ENCODE peak calls at places on chromosomes 11 and 22, in eight cellular contexts. One of them, this sample, is unnamed.

GRCh38 chr11:114058026-114058706 is 1.3 kb upstream of the ZBTB16 start:
- DNase-seq in A549: no peak
- DNase-seq in stomach: no peak
- DNase-seq in AG09319: no peak
- DNase-seq in stimulated activated CD8-positive, alpha-beta memory T cell treated with anti-CD3 and anti-CD28 coated beads, Interleukin-7, amount 100 ng/mL, for 1 hour: no peak
- DNase-seq in mammary epithelial cell: no peak
- DNase-seq in HCEC 1CT: no peak
- DNase-seq in stimulated activated naive B cell treated with anti-CD40 and anti-IgM and Interleukin-4, amounts not matched to agents 10 μg/mL and 1 μg/mL and 100 μg/mL, for 72 hours: no peak
- DNase-seq in this sample: no peak

GRCh38 chr11:44243633-44244343 is 66.2 kb downstream of the ALX4 start:
- DNase-seq in stomach: no peak
- DNase-seq in A549: peak; percentile 53
- DNase-seq in HCEC 1CT: peak; percentile 46
- DNase-seq in mammary epithelial cell: no peak
- DNase-seq in stimulated activated CD8-positive, alpha-beta memory T cell treated with anti-CD3 and anti-CD28 coated beads, Interleukin-7, amount 100 ng/mL, for 1 hour: no peak
- DNase-seq in AG09319: no peak
- DNase-seq in stimulated activated naive B cell treated with anti-CD40 and anti-IgM and Interleukin-4, amounts not matched to agents 10 μg/mL and 1 μg/mL and 100 μg/mL, for 72 hours: no peak
- DNase-seq in this sample: no peak

GRCh38 chr11:119693253-119693815 is 35.7 kb downstream of the NECTIN1 start:
- DNase-seq in stimulated activated CD8-positive, alpha-beta memory T cell treated with anti-CD3 and anti-CD28 coated beads, Interleukin-7, amount 100 ng/mL, for 1 hour: no peak
- DNase-seq in A549: no peak
- DNase-seq in stomach: no peak
- DNase-seq in stimulated activated naive B cell treated with anti-CD40 and anti-IgM and Interleukin-4, amounts not matched to agents 10 μg/mL and 1 μg/mL and 100 μg/mL, for 72 hours: no peak
- DNase-seq in HCEC 1CT: no peak
- DNase-seq in AG09319: no peak
- DNase-seq in mammary epithelial cell: peak; percentile 75
- DNase-seq in this sample: no peak

GRCh38 chr11:45736424-45736823 is 68.5 kb upstream of the SLC35C1 start:
- DNase-seq in stimulated activated CD8-positive, alpha-beta memory T cell treated with anti-CD3 and anti-CD28 coated beads, Interleukin-7, amount 100 ng/mL, for 1 hour: no peak
- DNase-seq in mammary epithelial cell: peak; percentile 95
- DNase-seq in HCEC 1CT: peak; percentile 20
- DNase-seq in AG09319: no peak
- DNase-seq in stimulated activated naive B cell treated with anti-CD40 and anti-IgM and Interleukin-4, amounts not matched to agents 10 μg/mL and 1 μg/mL and 100 μg/mL, for 72 hours: no peak
- DNase-seq in stomach: no peak
- DNase-seq in A549: peak; percentile 56
- DNase-seq in this sample: no peak

GRCh38 chr11:36342327-36342726 is 46.2 kb downstream of the PRR5L start:
- DNase-seq in stomach: no peak
- DNase-seq in AG09319: no peak
- DNase-seq in stimulated activated CD8-positive, alpha-beta memory T cell treated with anti-CD3 and anti-CD28 coated beads, Interleukin-7, amount 100 ng/mL, for 1 hour: no peak
- DNase-seq in mammary epithelial cell: no peak
- DNase-seq in A549: no peak
- DNase-seq in stimulated activated naive B cell treated with anti-CD40 and anti-IgM and Interleukin-4, amounts not matched to agents 10 μg/mL and 1 μg/mL and 100 μg/mL, for 72 hours: no peak
- DNase-seq in HCEC 1CT: no peak
- DNase-seq in this sample: no peak

GRCh38 chr22:39428597-39429071 is 28.2 kb upstream of the MGAT3 start:
- DNase-seq in mammary epithelial cell: no peak
- DNase-seq in A549: no peak
- DNase-seq in HCEC 1CT: no peak
- DNase-seq in stomach: no peak
- DNase-seq in stimulated activated CD8-positive, alpha-beta memory T cell treated with anti-CD3 and anti-CD28 coated beads, Interleukin-7, amount 100 ng/mL, for 1 hour: no peak
- DNase-seq in AG09319: no peak
- DNase-seq in stimulated activated naive B cell treated with anti-CD40 and anti-IgM and Interleukin-4, amounts not matched to agents 10 μg/mL and 1 μg/mL and 100 μg/mL, for 72 hours: no peak
- DNase-seq in this sample: no peak

GRCh38 chr11:47550288-47551052 is 2.5 kb downstream of the CELF1 start:
- DNase-seq in stomach: no peak
- DNase-seq in A549: no peak
- DNase-seq in stimulated activated CD8-positive, alpha-beta memory T cell treated with anti-CD3 and anti-CD28 coated beads, Interleukin-7, amount 100 ng/mL, for 1 hour: no peak
- DNase-seq in AG09319: no peak
- DNase-seq in HCEC 1CT: no peak
- DNase-seq in mammary epithelial cell: no peak
- DNase-seq in stimulated activated naive B cell treated with anti-CD40 and anti-IgM and Interleukin-4, amounts not matched to agents 10 μg/mL and 1 μg/mL and 100 μg/mL, for 72 hours: no peak
- DNase-seq in this sample: no peak

GRCh38 chr11:72263363-72263762 is 19.4 kb upstream of the PHOX2A start:
- DNase-seq in mammary epithelial cell: peak; percentile 63
- DNase-seq in HCEC 1CT: peak; percentile 60
- DNase-seq in stimulated activated naive B cell treated with anti-CD40 and anti-IgM and Interleukin-4, amounts not matched to agents 10 μg/mL and 1 μg/mL and 100 μg/mL, for 72 hours: no peak
- DNase-seq in A549: peak; percentile 53
- DNase-seq in stimulated activated CD8-positive, alpha-beta memory T cell treated with anti-CD3 and anti-CD28 coated beads, Interleukin-7, amount 100 ng/mL, for 1 hour: no peak
- DNase-seq in stomach: no peak
- DNase-seq in AG09319: no peak
- DNase-seq in this sample: no peak

GRCh38 chr11:7551571-7551970 is 37.8 kb downstream of the PPFIBP2 start:
- DNase-seq in stimulated activated naive B cell treated with anti-CD40 and anti-IgM and Interleukin-4, amounts not matched to agents 10 μg/mL and 1 μg/mL and 100 μg/mL, for 72 hours: no peak
- DNase-seq in mammary epithelial cell: peak; percentile 35
- DNase-seq in stimulated activated CD8-positive, alpha-beta memory T cell treated with anti-CD3 and anti-CD28 coated beads, Interleukin-7, amount 100 ng/mL, for 1 hour: no peak
- DNase-seq in A549: no peak
- DNase-seq in stomach: no peak
- DNase-seq in HCEC 1CT: peak; percentile 69
- DNase-seq in AG09319: no peak
- DNase-seq in this sample: peak; percentile 54

GRCh38 chr22:23681026-23681809 is 9.6 kb upstream of the RGL4 start:
- DNase-seq in AG09319: no peak
- DNase-seq in stimulated activated CD8-positive, alpha-beta memory T cell treated with anti-CD3 and anti-CD28 coated beads, Interleukin-7, amount 100 ng/mL, for 1 hour: no peak
- DNase-seq in stomach: peak; percentile 9
- DNase-seq in A549: no peak
- DNase-seq in HCEC 1CT: no peak
- DNase-seq in mammary epithelial cell: no peak
- DNase-seq in stimulated activated naive B cell treated with anti-CD40 and anti-IgM and Interleukin-4, amounts not matched to agents 10 μg/mL and 1 μg/mL and 100 μg/mL, for 72 hours: no peak
- DNase-seq in this sample: no peak

This sample was measured in BJ.